ENCODE peak calls at places on chromosomes 4 and X, in eight cellular contexts. One of them, this sample, is unnamed.

GRCh38 chrX:133444952-133445831 is 29.9 kb upstream of the GPC4 start:
- DNase-seq in esophagus squamous epithelium: no peak
- DNase-seq in fibroblast of the aortic adventitia: no peak
- DNase-seq in astrocyte of the spinal cord: peak
- DNase-seq in PC-3: peak
- DNase-seq in activated B cell treated with CpG ODN at 0.5 μM for 24 hours: no peak
- DNase-seq in HCT116: peak
- DNase-seq in Caco-2: peak
- DNase-seq in this sample: peak

GRCh38 chr4:104353481-104353880 is 141.2 kb downstream of the CXXC4 start:
- DNase-seq in esophagus squamous epithelium: no peak
- DNase-seq in fibroblast of the aortic adventitia: no peak
- DNase-seq in astrocyte of the spinal cord: no peak
- DNase-seq in PC-3: no peak
- DNase-seq in activated B cell treated with CpG ODN at 0.5 μM for 24 hours: no peak
- DNase-seq in HCT116: no peak
- DNase-seq in Caco-2: no peak
- DNase-seq in this sample: no peak

GRCh38 chrX:10882484-10882883 is 228.6 kb upstream of the HCCS start:
- DNase-seq in esophagus squamous epithelium: no peak
- DNase-seq in fibroblast of the aortic adventitia: no peak
- DNase-seq in astrocyte of the spinal cord: no peak
- DNase-seq in PC-3: no peak
- DNase-seq in activated B cell treated with CpG ODN at 0.5 μM for 24 hours: no peak
- DNase-seq in HCT116: no peak
- DNase-seq in Caco-2: no peak
- DNase-seq in this sample: no peak

GRCh38 chr4:152708806-152709205 is 29.0 kb upstream of the TMEM154 start:
- DNase-seq in esophagus squamous epithelium: no peak
- DNase-seq in fibroblast of the aortic adventitia: no peak
- DNase-seq in astrocyte of the spinal cord: no peak
- DNase-seq in PC-3: no peak
- DNase-seq in activated B cell treated with CpG ODN at 0.5 μM for 24 hours: no peak
- DNase-seq in HCT116: no peak
- DNase-seq in Caco-2: no peak
- DNase-seq in this sample: peak

GRCh38 chr4:166622425-166622977 is 611.8 kb downstream of the SPOCK3 start:
- DNase-seq in esophagus squamous epithelium: no peak
- DNase-seq in fibroblast of the aortic adventitia: no peak
- DNase-seq in astrocyte of the spinal cord: no peak
- DNase-seq in PC-3: no peak
- DNase-seq in activated B cell treated with CpG ODN at 0.5 μM for 24 hours: no peak
- DNase-seq in HCT116: no peak
- DNase-seq in Caco-2: no peak
- DNase-seq in this sample: peak

GRCh38 chrX:136731207-136731782 is 49.4 kb downstream of the ARHGEF6 start:
- DNase-seq in esophagus squamous epithelium: no peak
- DNase-seq in fibroblast of the aortic adventitia: peak
- DNase-seq in astrocyte of the spinal cord: no peak
- DNase-seq in PC-3: no peak
- DNase-seq in activated B cell treated with CpG ODN at 0.5 μM for 24 hours: no peak
- DNase-seq in HCT116: no peak
- DNase-seq in Caco-2: no peak
- DNase-seq in this sample: no peak

GRCh38 chr4:8419222-8420041 is 21.1 kb downstream of the ACOX3 start:
- DNase-seq in esophagus squamous epithelium: no peak
- DNase-seq in fibroblast of the aortic adventitia: no peak
- DNase-seq in astrocyte of the spinal cord: no peak
- DNase-seq in PC-3: no peak
- DNase-seq in activated B cell treated with CpG ODN at 0.5 μM for 24 hours: no peak
- DNase-seq in HCT116: no peak
- DNase-seq in Caco-2: no peak
- DNase-seq in this sample: no peak

GRCh38 chr4:150573534-150573933 is 8.4 kb upstream of the MAB21L2 start:
- DNase-seq in esophagus squamous epithelium: no peak
- DNase-seq in fibroblast of the aortic adventitia: peak
- DNase-seq in astrocyte of the spinal cord: peak
- DNase-seq in PC-3: peak
- DNase-seq in activated B cell treated with CpG ODN at 0.5 μM for 24 hours: no peak
- DNase-seq in HCT116: no peak
- DNase-seq in Caco-2: no peak
- DNase-seq in this sample: peak

GRCh38 chr4:150743564-150744342 is 161.8 kb downstream of the MAB21L2 start:
- DNase-seq in esophagus squamous epithelium: no peak
- DNase-seq in fibroblast of the aortic adventitia: peak
- DNase-seq in astrocyte of the spinal cord: no peak
- DNase-seq in PC-3: no peak
- DNase-seq in activated B cell treated with CpG ODN at 0.5 μM for 24 hours: no peak
- DNase-seq in HCT116: no peak
- DNase-seq in Caco-2: no peak
- DNase-seq in this sample: peak

GRCh38 chr4:52260507-52261302 is 209.6 kb downstream of the SPATA18 start:
- DNase-seq in esophagus squamous epithelium: no peak
- DNase-seq in fibroblast of the aortic adventitia: no peak
- DNase-seq in astrocyte of the spinal cord: no peak
- DNase-seq in PC-3: no peak
- DNase-seq in activated B cell treated with CpG ODN at 0.5 μM for 24 hours: no peak
- DNase-seq in HCT116: no peak
- DNase-seq in Caco-2: no peak
- DNase-seq in this sample: no peak

GRCh38 chr4:7938513-7939376 is 916 bp downstream of the AFAP1 start:
- DNase-seq in esophagus squamous epithelium: no peak
- DNase-seq in fibroblast of the aortic adventitia: peak
- DNase-seq in astrocyte of the spinal cord: peak
- DNase-seq in PC-3: no peak
- DNase-seq in activated B cell treated with CpG ODN at 0.5 μM for 24 hours: no peak
- DNase-seq in HCT116: no peak
- DNase-seq in Caco-2: peak
- DNase-seq in this sample: peak

GRCh38 chrX:2767631-2768455 is 16.0 kb downstream of the XG start:
- DNase-seq in esophagus squamous epithelium: no peak
- DNase-seq in fibroblast of the aortic adventitia: peak
- DNase-seq in astrocyte of the spinal cord: no peak
- DNase-seq in PC-3: peak
- DNase-seq in activated B cell treated with CpG ODN at 0.5 μM for 24 hours: no peak
- DNase-seq in HCT116: peak
- DNase-seq in Caco-2: peak
- DNase-seq in this sample: peak

GRCh38 chr4:186137193-186137792 is 32.8 kb downstream of the FAM149A start:
- DNase-seq in esophagus squamous epithelium: no peak
- DNase-seq in fibroblast of the aortic adventitia: peak
- DNase-seq in astrocyte of the spinal cord: peak
- DNase-seq in PC-3: peak
- DNase-seq in activated B cell treated with CpG ODN at 0.5 μM for 24 hours: no peak
- DNase-seq in HCT116: peak
- DNase-seq in Caco-2: no peak
- DNase-seq in this sample: peak

GRCh38 chrX:104435249-104435648 is 130.8 kb upstream of the IL1RAPL2 start:
- DNase-seq in esophagus squamous epithelium: no peak
- DNase-seq in fibroblast of the aortic adventitia: no peak
- DNase-seq in astrocyte of the spinal cord: no peak
- DNase-seq in PC-3: no peak
- DNase-seq in activated B cell treated with CpG ODN at 0.5 μM for 24 hours: no peak
- DNase-seq in HCT116: no peak
- DNase-seq in Caco-2: no peak
- DNase-seq in this sample: no peak

GRCh38 chr4:89661490-89661889 is 175.5 kb downstream of the SNCA start:
- DNase-seq in esophagus squamous epithelium: no peak
- DNase-seq in fibroblast of the aortic adventitia: peak
- DNase-seq in astrocyte of the spinal cord: peak
- DNase-seq in PC-3: peak
- DNase-seq in activated B cell treated with CpG ODN at 0.5 μM for 24 hours: no peak
- DNase-seq in HCT116: no peak
- DNase-seq in Caco-2: peak
- DNase-seq in this sample: peak

GRCh38 chrX:31038585-31039326 is 33.1 kb downstream of the FTHL17 start:
- DNase-seq in esophagus squamous epithelium: no peak
- DNase-seq in fibroblast of the aortic adventitia: peak
- DNase-seq in astrocyte of the spinal cord: peak
- DNase-seq in PC-3: peak
- DNase-seq in activated B cell treated with CpG ODN at 0.5 μM for 24 hours: no peak
- DNase-seq in HCT116: no peak
- DNase-seq in Caco-2: peak
- DNase-seq in this sample: peak

GRCh38 chrX:80431502-80431832 is 11.2 kb downstream of the TENT5D start:
- DNase-seq in esophagus squamous epithelium: no peak
- DNase-seq in fibroblast of the aortic adventitia: peak
- DNase-seq in astrocyte of the spinal cord: no peak
- DNase-seq in PC-3: no peak
- DNase-seq in activated B cell treated with CpG ODN at 0.5 μM for 24 hours: no peak
- DNase-seq in HCT116: no peak
- DNase-seq in Caco-2: no peak
- DNase-seq in this sample: no peak

GRCh38 chr4:87783781-87784180 is 15.6 kb upstream of the IBSP start:
- DNase-seq in esophagus squamous epithelium: no peak
- DNase-seq in fibroblast of the aortic adventitia: no peak
- DNase-seq in astrocyte of the spinal cord: peak
- DNase-seq in PC-3: no peak
- DNase-seq in activated B cell treated with CpG ODN at 0.5 μM for 24 hours: no peak
- DNase-seq in HCT116: no peak
- DNase-seq in Caco-2: no peak
- DNase-seq in this sample: no peak

GRCh38 chr4:126215759-126216158 is 901.0 kb downstream of the FAT4 start:
- DNase-seq in esophagus squamous epithelium: no peak
- DNase-seq in fibroblast of the aortic adventitia: no peak
- DNase-seq in astrocyte of the spinal cord: no peak
- DNase-seq in PC-3: no peak
- DNase-seq in activated B cell treated with CpG ODN at 0.5 μM for 24 hours: no peak
- DNase-seq in HCT116: no peak
- DNase-seq in Caco-2: no peak
- DNase-seq in this sample: peak

GRCh38 chr4:111778543-111778942 is 366.7 kb upstream of the FAM241A start:
- DNase-seq in esophagus squamous epithelium: no peak
- DNase-seq in fibroblast of the aortic adventitia: peak
- DNase-seq in astrocyte of the spinal cord: no peak
- DNase-seq in PC-3: no peak
- DNase-seq in activated B cell treated with CpG ODN at 0.5 μM for 24 hours: no peak
- DNase-seq in HCT116: peak
- DNase-seq in Caco-2: no peak
- DNase-seq in this sample: no peak
- TF ChIP-seq CTCF in esophagus squamous epithelium: no peak
- TF ChIP-seq CTCF in fibroblast of the aortic adventitia: no peak
- TF ChIP-seq CTCF in astrocyte of the spinal cord: peak
- TF ChIP-seq CTCF in PC-3: no peak
- TF ChIP-seq CTCF in activated B cell treated with CpG ODN at 0.5 μM for 24 hours: no peak
- TF ChIP-seq CTCF in HCT116: peak
- TF ChIP-seq CTCF in Caco-2: peak
- TF ChIP-seq CTCF in this sample: peak

GRCh38 chr4:84578540-84579409 is 4.2 kb upstream of the CDS1 start:
- DNase-seq in esophagus squamous epithelium: no peak
- DNase-seq in fibroblast of the aortic adventitia: peak
- DNase-seq in astrocyte of the spinal cord: peak
- DNase-seq in PC-3: peak
- DNase-seq in activated B cell treated with CpG ODN at 0.5 μM for 24 hours: no peak
- DNase-seq in HCT116: peak
- DNase-seq in Caco-2: peak
- DNase-seq in this sample: peak
- TF ChIP-seq CTCF in esophagus squamous epithelium: peak
- TF ChIP-seq CTCF in fibroblast of the aortic adventitia: peak
- TF ChIP-seq CTCF in astrocyte of the spinal cord: peak
- TF ChIP-seq CTCF in PC-3: peak
- TF ChIP-seq CTCF in activated B cell treated with CpG ODN at 0.5 μM for 24 hours: no peak
- TF ChIP-seq CTCF in HCT116: peak
- TF ChIP-seq CTCF in Caco-2: peak
- TF ChIP-seq CTCF in this sample: peak

GRCh38 chr4:19349416-19349815 is 902.3 kb upstream of the SLIT2 start:
- DNase-seq in esophagus squamous epithelium: no peak
- DNase-seq in fibroblast of the aortic adventitia: no peak
- DNase-seq in astrocyte of the spinal cord: no peak
- DNase-seq in PC-3: no peak
- DNase-seq in activated B cell treated with CpG ODN at 0.5 μM for 24 hours: no peak
- DNase-seq in HCT116: no peak
- DNase-seq in Caco-2: no peak
- DNase-seq in this sample: peak

GRCh38 chr4:19346636-19347035 is 905.1 kb upstream of the SLIT2 start:
- DNase-seq in esophagus squamous epithelium: no peak
- DNase-seq in fibroblast of the aortic adventitia: no peak
- DNase-seq in astrocyte of the spinal cord: no peak
- DNase-seq in PC-3: no peak
- DNase-seq in activated B cell treated with CpG ODN at 0.5 μM for 24 hours: no peak
- DNase-seq in HCT116: no peak
- DNase-seq in Caco-2: no peak
- DNase-seq in this sample: no peak

DNA sequence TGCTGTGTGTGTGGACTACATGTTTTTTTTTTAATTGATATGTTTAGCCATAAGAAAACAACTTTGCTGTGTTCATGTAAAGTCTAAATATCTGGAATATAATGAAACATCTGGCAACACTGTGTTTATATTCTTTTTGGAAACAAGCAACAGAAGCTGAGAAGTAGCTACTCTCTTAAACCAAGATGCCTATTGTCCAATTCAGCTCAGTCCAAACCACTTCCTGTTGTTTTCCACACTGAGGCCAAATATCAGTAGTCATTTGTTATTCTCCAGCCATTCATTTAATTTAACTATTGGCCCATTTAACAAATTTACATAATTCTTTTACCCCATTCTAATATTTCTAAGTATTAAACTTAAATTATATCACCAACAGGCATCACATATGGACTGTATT is 903.0 kb upstream of the SLIT2 start:
- DNase-seq in esophagus squamous epithelium: no peak
- DNase-seq in fibroblast of the aortic adventitia: no peak
- DNase-seq in astrocyte of the spinal cord: no peak
- DNase-seq in PC-3: no peak
- DNase-seq in activated B cell treated with CpG ODN at 0.5 μM for 24 hours: no peak
- DNase-seq in HCT116: no peak
- DNase-seq in Caco-2: no peak
- DNase-seq in this sample: no peak
- TF ChIP-seq CTCF in esophagus squamous epithelium: no peak
- TF ChIP-seq CTCF in fibroblast of the aortic adventitia: no peak
- TF ChIP-seq CTCF in astrocyte of the spinal cord: no peak
- TF ChIP-seq CTCF in PC-3: no peak
- TF ChIP-seq CTCF in activated B cell treated with CpG ODN at 0.5 μM for 24 hours: no peak
- TF ChIP-seq CTCF in HCT116: no peak
- TF ChIP-seq CTCF in Caco-2: no peak
- TF ChIP-seq CTCF in this sample: no peak

GRCh38 chrX:68183612-68184214 is 249.6 kb downstream of the OPHN1 start:
- DNase-seq in esophagus squamous epithelium: no peak
- DNase-seq in fibroblast of the aortic adventitia: peak
- DNase-seq in astrocyte of the spinal cord: peak
- DNase-seq in PC-3: peak
- DNase-seq in activated B cell treated with CpG ODN at 0.5 μM for 24 hours: no peak
- DNase-seq in HCT116: no peak
- DNase-seq in Caco-2: peak
- DNase-seq in this sample: peak
- TF ChIP-seq CTCF in esophagus squamous epithelium: peak
- TF ChIP-seq CTCF in fibroblast of the aortic adventitia: peak
- TF ChIP-seq CTCF in astrocyte of the spinal cord: peak
- TF ChIP-seq CTCF in PC-3: peak
- TF ChIP-seq CTCF in activated B cell treated with CpG ODN at 0.5 μM for 24 hours: no peak
- TF ChIP-seq CTCF in HCT116: peak
- TF ChIP-seq CTCF in Caco-2: peak
- TF ChIP-seq CTCF in this sample: peak